ENCODE peak calls at places on chromosomes 12 and 14, in eight cellular contexts. One of them, this sample, is unnamed.
A peak's percentile ranks its signal among the peaks of the same experiment; 100 is the strongest.

GRCh38 chr12:51345681-51346080 is 798 bp downstream of the CELA1 start:
- DNase-seq in endodermal cell: peak; percentile 67
- DNase-seq in mammary epithelial cell: no peak
- DNase-seq in fibroblast of villous mesenchyme: no peak
- DNase-seq in fibroblast of mammary gland: peak; percentile 14
- DNase-seq in CD8-positive, alpha-beta T cell: no peak
- DNase-seq in NT2/D1: no peak
- DNase-seq in fibroblast of pulmonary artery: peak; percentile 35
- DNase-seq in this sample: peak; percentile 31

GRCh38 chr12:26052652-26053051 is 72.2 kb downstream of the BHLHE41 start:
- DNase-seq in endodermal cell: no peak
- DNase-seq in mammary epithelial cell: peak; percentile 12
- DNase-seq in fibroblast of villous mesenchyme: no peak
- DNase-seq in fibroblast of mammary gland: no peak
- DNase-seq in CD8-positive, alpha-beta T cell: no peak
- DNase-seq in NT2/D1: no peak
- DNase-seq in fibroblast of pulmonary artery: no peak
- DNase-seq in this sample: no peak

GRCh38 chr12:3036901-3037600 is 40.1 kb upstream of the TSPAN9 start:
- DNase-seq in endodermal cell: no peak
- DNase-seq in mammary epithelial cell: no peak
- DNase-seq in fibroblast of villous mesenchyme: no peak
- DNase-seq in fibroblast of mammary gland: no peak
- DNase-seq in CD8-positive, alpha-beta T cell: no peak
- DNase-seq in NT2/D1: no peak
- DNase-seq in fibroblast of pulmonary artery: no peak
- DNase-seq in this sample: no peak

GRCh38 chr12:52878507-52879393 is 26.1 kb downstream of the KRT8 start:
- DNase-seq in endodermal cell: no peak
- DNase-seq in mammary epithelial cell: no peak
- DNase-seq in fibroblast of villous mesenchyme: peak; percentile 33
- DNase-seq in fibroblast of mammary gland: no peak
- DNase-seq in CD8-positive, alpha-beta T cell: no peak
- DNase-seq in NT2/D1: no peak
- DNase-seq in fibroblast of pulmonary artery: no peak
- DNase-seq in this sample: no peak

GRCh38 chr12:94603434-94604068 is 46.8 kb downstream of the TMCC3 start:
- DNase-seq in endodermal cell: peak; percentile 82
- DNase-seq in mammary epithelial cell: no peak
- DNase-seq in fibroblast of villous mesenchyme: no peak
- DNase-seq in fibroblast of mammary gland: no peak
- DNase-seq in CD8-positive, alpha-beta T cell: peak; percentile 69
- DNase-seq in NT2/D1: no peak
- DNase-seq in fibroblast of pulmonary artery: peak; percentile 11
- DNase-seq in this sample: peak; percentile 11

GRCh38 chr12:112386726-112387125 is 4.5 kb upstream of the HECTD4 start:
- DNase-seq in endodermal cell: peak; percentile 41
- DNase-seq in mammary epithelial cell: no peak
- DNase-seq in fibroblast of villous mesenchyme: peak; percentile 96
- DNase-seq in fibroblast of mammary gland: peak; percentile 85
- DNase-seq in CD8-positive, alpha-beta T cell: no peak
- DNase-seq in NT2/D1: no peak
- DNase-seq in fibroblast of pulmonary artery: peak; percentile 89
- DNase-seq in this sample: peak; percentile 89

GRCh38 chr14:51860836-51861583 is 598 bp downstream of the GNG2 start:
- DNase-seq in endodermal cell: no peak
- DNase-seq in mammary epithelial cell: no peak
- DNase-seq in fibroblast of villous mesenchyme: peak; percentile 33
- DNase-seq in fibroblast of mammary gland: peak; percentile 62
- DNase-seq in CD8-positive, alpha-beta T cell: no peak
- DNase-seq in NT2/D1: no peak
- DNase-seq in fibroblast of pulmonary artery: peak; percentile 32
- DNase-seq in this sample: peak; percentile 16

GRCh38 chr12:45415393-45415817 is 199.5 kb downstream of the ANO6 start:
- DNase-seq in endodermal cell: no peak
- DNase-seq in mammary epithelial cell: peak; percentile 99
- DNase-seq in fibroblast of villous mesenchyme: peak; percentile 98
- DNase-seq in fibroblast of mammary gland: peak; percentile 100
- DNase-seq in CD8-positive, alpha-beta T cell: no peak
- DNase-seq in NT2/D1: no peak
- DNase-seq in fibroblast of pulmonary artery: peak; percentile 94
- DNase-seq in this sample: peak; percentile 97

GRCh38 chr12:25155031-25155576 is 39.9 kb downstream of the DNAI7 start:
- DNase-seq in endodermal cell: no peak
- DNase-seq in mammary epithelial cell: no peak
- DNase-seq in fibroblast of villous mesenchyme: peak; percentile 68
- DNase-seq in fibroblast of mammary gland: peak; percentile 49
- DNase-seq in CD8-positive, alpha-beta T cell: no peak
- DNase-seq in NT2/D1: peak; percentile 54
- DNase-seq in fibroblast of pulmonary artery: peak; percentile 53
- DNase-seq in this sample: peak; percentile 53

GRCh38 chr12:54411398-54412241 is 7.4 kb downstream of the ITGA5 start:
- DNase-seq in endodermal cell: peak; percentile 73
- DNase-seq in mammary epithelial cell: peak; percentile 99
- DNase-seq in fibroblast of villous mesenchyme: peak; percentile 77
- DNase-seq in fibroblast of mammary gland: peak; percentile 99
- DNase-seq in CD8-positive, alpha-beta T cell: peak; percentile 68
- DNase-seq in NT2/D1: no peak
- DNase-seq in fibroblast of pulmonary artery: peak; percentile 90
- DNase-seq in this sample: peak; percentile 93

GRCh38 chr12:9668141-9669018 is 1.1 kb upstream of the CLEC2D start:
- DNase-seq in endodermal cell: no peak
- DNase-seq in mammary epithelial cell: no peak
- DNase-seq in fibroblast of villous mesenchyme: peak; percentile 32
- DNase-seq in fibroblast of mammary gland: peak; percentile 40
- DNase-seq in CD8-positive, alpha-beta T cell: no peak
- DNase-seq in NT2/D1: no peak
- DNase-seq in fibroblast of pulmonary artery: peak; percentile 56
- DNase-seq in this sample: peak; percentile 78

GRCh38 chr14:83923836-83924235 is 1606.1 kb upstream of the FLRT2 start:
- DNase-seq in endodermal cell: no peak
- DNase-seq in mammary epithelial cell: no peak
- DNase-seq in fibroblast of villous mesenchyme: no peak
- DNase-seq in fibroblast of mammary gland: no peak
- DNase-seq in CD8-positive, alpha-beta T cell: no peak
- DNase-seq in NT2/D1: no peak
- DNase-seq in fibroblast of pulmonary artery: no peak
- DNase-seq in this sample: no peak

GRCh38 chr12:101172316-101172715 is 37.7 kb downstream of the SLC5A8 start:
- DNase-seq in endodermal cell: peak; percentile 95
- DNase-seq in mammary epithelial cell: peak; percentile 11
- DNase-seq in fibroblast of villous mesenchyme: no peak
- DNase-seq in fibroblast of mammary gland: peak; percentile 43
- DNase-seq in CD8-positive, alpha-beta T cell: no peak
- DNase-seq in NT2/D1: peak; percentile 47
- DNase-seq in fibroblast of pulmonary artery: no peak
- DNase-seq in this sample: peak; percentile 2

GRCh38 chr14:78805586-78805985 is 635.4 kb downstream of the NRXN3 start:
- DNase-seq in endodermal cell: no peak
- DNase-seq in mammary epithelial cell: no peak
- DNase-seq in fibroblast of villous mesenchyme: peak; percentile 2
- DNase-seq in fibroblast of mammary gland: no peak
- DNase-seq in CD8-positive, alpha-beta T cell: no peak
- DNase-seq in NT2/D1: no peak
- DNase-seq in fibroblast of pulmonary artery: no peak
- DNase-seq in this sample: no peak

GRCh38 chr12:132812631-132813305 is 15.9 kb downstream of the GOLGA3 start:
- DNase-seq in endodermal cell: no peak
- DNase-seq in mammary epithelial cell: no peak
- DNase-seq in fibroblast of villous mesenchyme: peak; percentile 92
- DNase-seq in fibroblast of mammary gland: peak; percentile 58
- DNase-seq in CD8-positive, alpha-beta T cell: no peak
- DNase-seq in NT2/D1: no peak
- DNase-seq in fibroblast of pulmonary artery: no peak
- DNase-seq in this sample: no peak

GRCh38 chr14:57533214-57533613 is 39.6 kb upstream of the CCDC198 start:
- DNase-seq in endodermal cell: peak; percentile 77
- DNase-seq in mammary epithelial cell: no peak
- DNase-seq in fibroblast of villous mesenchyme: peak; percentile 18
- DNase-seq in fibroblast of mammary gland: peak; percentile 51
- DNase-seq in CD8-positive, alpha-beta T cell: no peak
- DNase-seq in NT2/D1: peak; percentile 18
- DNase-seq in fibroblast of pulmonary artery: peak; percentile 31
- DNase-seq in this sample: peak; percentile 42

GRCh38 chr12:32457251-32458025 is 58.1 kb downstream of the FGD4 start:
- DNase-seq in endodermal cell: peak; percentile 20
- DNase-seq in mammary epithelial cell: no peak
- DNase-seq in fibroblast of villous mesenchyme: no peak
- DNase-seq in fibroblast of mammary gland: peak; percentile 24
- DNase-seq in CD8-positive, alpha-beta T cell: no peak
- DNase-seq in NT2/D1: no peak
- DNase-seq in fibroblast of pulmonary artery: peak; percentile 63
- DNase-seq in this sample: peak; percentile 54

GRCh38 chr12:49037111-49037946 is 18.8 kb upstream of the PRKAG1 start:
- DNase-seq in endodermal cell: no peak
- DNase-seq in mammary epithelial cell: no peak
- DNase-seq in fibroblast of villous mesenchyme: no peak
- DNase-seq in fibroblast of mammary gland: no peak
- DNase-seq in CD8-positive, alpha-beta T cell: no peak
- DNase-seq in NT2/D1: no peak
- DNase-seq in fibroblast of pulmonary artery: no peak
- DNase-seq in this sample: no peak

DNA sequence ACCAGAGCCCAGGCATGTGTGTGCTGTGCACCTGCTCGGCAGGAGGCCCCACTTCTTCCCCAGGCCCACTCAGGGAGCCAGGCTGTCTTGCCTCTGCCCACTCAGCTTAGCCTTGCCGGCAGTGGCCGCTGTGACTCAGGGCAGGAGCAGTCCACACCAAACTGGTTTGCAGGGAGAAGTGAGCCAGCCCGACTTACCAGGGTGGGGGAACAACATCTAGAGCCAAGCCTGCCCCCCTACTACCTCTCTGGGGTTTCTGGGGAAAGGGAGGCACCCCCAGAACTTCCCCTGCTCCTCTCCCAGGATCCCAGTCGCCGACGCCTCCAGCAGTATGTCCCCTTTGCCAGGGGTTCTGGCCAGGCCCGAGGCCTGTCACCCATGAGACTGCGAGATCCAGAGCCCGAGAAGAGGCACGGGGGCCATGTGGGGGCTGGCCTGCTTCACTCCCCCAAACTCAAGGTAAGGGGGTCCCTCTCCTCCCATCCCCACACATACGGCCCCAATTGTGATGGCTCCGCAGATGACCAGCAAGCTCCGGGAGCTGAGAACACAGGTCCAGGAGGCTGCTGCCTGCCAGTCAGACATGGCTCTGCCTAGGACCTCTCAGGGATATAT is 3.0 kb downstream of the PLEKHG6 start:
- DNase-seq in endodermal cell: no peak
- DNase-seq in mammary epithelial cell: peak; percentile 69
- DNase-seq in fibroblast of villous mesenchyme: no peak
- DNase-seq in fibroblast of mammary gland: no peak
- DNase-seq in CD8-positive, alpha-beta T cell: no peak
- DNase-seq in NT2/D1: no peak
- DNase-seq in fibroblast of pulmonary artery: no peak
- DNase-seq in this sample: no peak
- H3K4me3 ChIP-seq in endodermal cell: no peak overlapping the region
- H3K4me3 ChIP-seq in mammary epithelial cell: no peak overlapping the region
- H3K4me3 ChIP-seq in fibroblast of villous mesenchyme: no peak overlapping the region
- H3K4me3 ChIP-seq in fibroblast of mammary gland: no peak overlapping the region
- H3K4me3 ChIP-seq in CD8-positive, alpha-beta T cell: no peak overlapping the region
- H3K4me3 ChIP-seq in NT2/D1: no peak overlapping the region
- H3K4me3 ChIP-seq in fibroblast of pulmonary artery: no peak overlapping the region
- H3K4me3 ChIP-seq in this sample: no peak overlapping the region

GRCh38 chr12:31118347-31118830 is 44.7 kb downstream of the DDX11 start:
- DNase-seq in endodermal cell: peak; percentile 79
- DNase-seq in mammary epithelial cell: no peak
- DNase-seq in fibroblast of villous mesenchyme: no peak
- DNase-seq in fibroblast of mammary gland: no peak
- DNase-seq in CD8-positive, alpha-beta T cell: peak; percentile 58
- DNase-seq in NT2/D1: no peak
- DNase-seq in fibroblast of pulmonary artery: no peak
- DNase-seq in this sample: no peak
- H3K4me3 ChIP-seq in endodermal cell: peak overlapping the region; percentile 81
- H3K4me3 ChIP-seq in mammary epithelial cell: no peak overlapping the region
- H3K4me3 ChIP-seq in fibroblast of villous mesenchyme: peak overlapping the region; percentile 9
- H3K4me3 ChIP-seq in fibroblast of mammary gland: no peak overlapping the region
- H3K4me3 ChIP-seq in CD8-positive, alpha-beta T cell: peak overlapping the region; percentile 52
- H3K4me3 ChIP-seq in NT2/D1: peak overlapping the region; percentile 57
- H3K4me3 ChIP-seq in fibroblast of pulmonary artery: no peak overlapping the region
- H3K4me3 ChIP-seq in this sample: no peak overlapping the region

DNA sequence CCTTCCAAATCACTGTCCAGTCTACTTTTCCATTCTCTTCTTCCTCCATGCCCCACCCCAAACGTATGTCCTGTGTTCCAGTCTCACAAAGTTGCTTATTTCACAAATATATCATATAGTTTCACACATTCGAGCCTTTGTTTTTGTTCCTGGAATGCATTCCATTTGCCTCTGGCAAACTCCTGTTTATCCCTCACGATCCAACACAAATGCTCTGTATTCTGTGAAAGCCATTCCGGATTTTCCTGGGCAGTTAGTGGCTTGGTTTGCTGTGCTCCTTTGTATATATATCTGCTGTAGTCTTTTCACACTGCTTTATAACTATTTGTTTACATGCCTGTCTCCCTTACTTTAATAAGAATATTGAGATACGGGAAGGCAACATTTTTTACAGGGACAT is 9.0 kb downstream of the RIC8B start:
- DNase-seq in endodermal cell: no peak
- DNase-seq in mammary epithelial cell: no peak
- DNase-seq in fibroblast of villous mesenchyme: no peak
- DNase-seq in fibroblast of mammary gland: no peak
- DNase-seq in CD8-positive, alpha-beta T cell: no peak
- DNase-seq in NT2/D1: no peak
- DNase-seq in fibroblast of pulmonary artery: no peak
- DNase-seq in this sample: no peak
- H3K4me3 ChIP-seq in endodermal cell: no peak overlapping the region
- H3K4me3 ChIP-seq in mammary epithelial cell: no peak overlapping the region
- H3K4me3 ChIP-seq in fibroblast of villous mesenchyme: no peak overlapping the region
- H3K4me3 ChIP-seq in fibroblast of mammary gland: no peak overlapping the region
- H3K4me3 ChIP-seq in CD8-positive, alpha-beta T cell: no peak overlapping the region
- H3K4me3 ChIP-seq in NT2/D1: no peak overlapping the region
- H3K4me3 ChIP-seq in fibroblast of pulmonary artery: no peak overlapping the region
- H3K4me3 ChIP-seq in this sample: peak overlapping the region; percentile 29

GRCh38 chr14:105090493-105091334 is 25.5 kb upstream of the GPR132 start:
- DNase-seq in endodermal cell: peak; percentile 97
- DNase-seq in mammary epithelial cell: peak; percentile 73
- DNase-seq in fibroblast of villous mesenchyme: peak; percentile 77
- DNase-seq in fibroblast of mammary gland: peak; percentile 68
- DNase-seq in CD8-positive, alpha-beta T cell: peak; percentile 94
- DNase-seq in NT2/D1: no peak
- DNase-seq in fibroblast of pulmonary artery: peak; percentile 76
- DNase-seq in this sample: peak; percentile 74

GRCh38 chr14:105092124-105092911 is 27.1 kb upstream of the GPR132 start:
- DNase-seq in endodermal cell: peak; percentile 71
- DNase-seq in mammary epithelial cell: no peak
- DNase-seq in fibroblast of villous mesenchyme: peak; percentile 54
- DNase-seq in fibroblast of mammary gland: no peak
- DNase-seq in CD8-positive, alpha-beta T cell: no peak
- DNase-seq in NT2/D1: no peak
- DNase-seq in fibroblast of pulmonary artery: no peak
- DNase-seq in this sample: no peak

GRCh38 chr14:105089746-105090492 is 24.7 kb upstream of the GPR132 start:
- DNase-seq in endodermal cell: no peak
- DNase-seq in mammary epithelial cell: no peak
- DNase-seq in fibroblast of villous mesenchyme: no peak
- DNase-seq in fibroblast of mammary gland: no peak
- DNase-seq in CD8-positive, alpha-beta T cell: no peak
- DNase-seq in NT2/D1: no peak
- DNase-seq in fibroblast of pulmonary artery: no peak
- DNase-seq in this sample: no peak

GRCh38 chr14:105092912-105093425 is 27.7 kb upstream of the GPR132 start:
- DNase-seq in endodermal cell: peak; percentile 68
- DNase-seq in mammary epithelial cell: peak; percentile 45
- DNase-seq in fibroblast of villous mesenchyme: peak; percentile 54
- DNase-seq in fibroblast of mammary gland: no peak
- DNase-seq in CD8-positive, alpha-beta T cell: peak; percentile 84
- DNase-seq in NT2/D1: no peak
- DNase-seq in fibroblast of pulmonary artery: peak; percentile 49
- DNase-seq in this sample: peak; percentile 42

GRCh38 chr14:105091335-105092123 is 26.3 kb upstream of the GPR132 start:
- DNase-seq in endodermal cell: peak; percentile 48
- DNase-seq in mammary epithelial cell: peak; percentile 94
- DNase-seq in fibroblast of villous mesenchyme: no peak
- DNase-seq in fibroblast of mammary gland: no peak
- DNase-seq in CD8-positive, alpha-beta T cell: no peak
- DNase-seq in NT2/D1: no peak
- DNase-seq in fibroblast of pulmonary artery: no peak
- DNase-seq in this sample: peak; percentile 19
- H3K4me3 ChIP-seq in endodermal cell: no peak overlapping the region
- H3K4me3 ChIP-seq in mammary epithelial cell: no peak overlapping the region
- H3K4me3 ChIP-seq in fibroblast of villous mesenchyme: peak overlapping the region; percentile 81
- H3K4me3 ChIP-seq in fibroblast of mammary gland: no peak overlapping the region
- H3K4me3 ChIP-seq in CD8-positive, alpha-beta T cell: no peak overlapping the region
- H3K4me3 ChIP-seq in NT2/D1: no peak overlapping the region
- H3K4me3 ChIP-seq in fibroblast of pulmonary artery: no peak overlapping the region
- H3K4me3 ChIP-seq in this sample: no peak overlapping the region